ENCODE peak calls at places on chromosomes 13 and 19, in four cellular contexts. One of them, this sample, is unnamed.

GRCh38 chr13:23547000-23547590 is 23.1 kb upstream of the TNFRSF19 start:
- DNase-seq in GM12878: no peak
- DNase-seq in H1: peak; percentile 19
- DNase-seq in HepG2: no peak
- DNase-seq in this sample: no peak

GRCh38 chr13:45847554-45848224 is 3.9 kb downstream of the SIAH3 start:
- DNase-seq in HepG2: no peak
- DNase-seq in H1: no peak
- DNase-seq in GM12878: no peak
- DNase-seq in this sample: no peak

GRCh38 chr13:43675577-43675976 is 111.2 kb downstream of the ENOX1 start:
- DNase-seq in GM12878: no peak
- DNase-seq in H1: no peak
- DNase-seq in HepG2: no peak
- DNase-seq in this sample: no peak

GRCh38 chr19:46378268-46378667 is 31.4 kb downstream of the PPP5C start:
- DNase-seq in H1: no peak
- DNase-seq in HepG2: no peak
- DNase-seq in GM12878: no peak
- DNase-seq in this sample: no peak

GRCh38 chr19:51418707-51419106 is 1.3 kb upstream of the SIGLEC10 start:
- DNase-seq in GM12878: no peak
- DNase-seq in H1: no peak
- DNase-seq in HepG2: no peak
- DNase-seq in this sample: no peak

GRCh38 chr13:36673352-36673751 is 468 bp upstream of the SERTM1 start:
- DNase-seq in HepG2: no peak
- DNase-seq in H1: no peak
- DNase-seq in GM12878: no peak
- DNase-seq in this sample: no peak

GRCh38 chr13:102680842-102681725 is 13.8 kb downstream of the METTL21C start:
- DNase-seq in GM12878: no peak
- DNase-seq in HepG2: no peak
- DNase-seq in H1: no peak
- DNase-seq in this sample: no peak

GRCh38 chr19:34793562-34793961 is 20.5 kb upstream of the ZNF599 start:
- DNase-seq in HepG2: no peak
- DNase-seq in GM12878: no peak
- DNase-seq in H1: no peak
- DNase-seq in this sample: no peak

GRCh38 chr13:20197361-20197834 is 4.7 kb upstream of the GJB2 start:
- DNase-seq in GM12878: no peak
- DNase-seq in H1: no peak
- DNase-seq in HepG2: peak; percentile 41
- DNase-seq in this sample: no peak

GRCh38 chr19:4032436-4032835 is 24.9 kb downstream of the PIAS4 start:
- DNase-seq in HepG2: no peak
- DNase-seq in H1: no peak
- DNase-seq in GM12878: no peak
- DNase-seq in this sample: no peak

GRCh38 chr13:33870046-33870668 is 52.2 kb downstream of the RFC3 start:
- DNase-seq in HepG2: no peak
- DNase-seq in GM12878: no peak
- DNase-seq in H1: no peak
- DNase-seq in this sample: no peak

GRCh38 chr13:42525035-42525504 is 48.9 kb upstream of the TNFSF11 start:
- DNase-seq in GM12878: no peak
- DNase-seq in HepG2: no peak
- DNase-seq in H1: no peak
- DNase-seq in this sample: no peak

GRCh38 chr13:109644956-109645355 is 141.4 kb downstream of the IRS2 start:
- DNase-seq in HepG2: no peak
- DNase-seq in H1: no peak
- DNase-seq in GM12878: no peak
- DNase-seq in this sample: no peak
- H3K4me1 ChIP-seq in HepG2: no peaks in the 10 kb centered on the region
- H3K4me1 ChIP-seq in H1: no peaks in the 10 kb centered on the region
- H3K4me1 ChIP-seq in GM12878: no peaks in the 10 kb centered on the region
- H3K4me1 ChIP-seq in this sample: no peaks in the 10 kb centered on the region

DNA sequence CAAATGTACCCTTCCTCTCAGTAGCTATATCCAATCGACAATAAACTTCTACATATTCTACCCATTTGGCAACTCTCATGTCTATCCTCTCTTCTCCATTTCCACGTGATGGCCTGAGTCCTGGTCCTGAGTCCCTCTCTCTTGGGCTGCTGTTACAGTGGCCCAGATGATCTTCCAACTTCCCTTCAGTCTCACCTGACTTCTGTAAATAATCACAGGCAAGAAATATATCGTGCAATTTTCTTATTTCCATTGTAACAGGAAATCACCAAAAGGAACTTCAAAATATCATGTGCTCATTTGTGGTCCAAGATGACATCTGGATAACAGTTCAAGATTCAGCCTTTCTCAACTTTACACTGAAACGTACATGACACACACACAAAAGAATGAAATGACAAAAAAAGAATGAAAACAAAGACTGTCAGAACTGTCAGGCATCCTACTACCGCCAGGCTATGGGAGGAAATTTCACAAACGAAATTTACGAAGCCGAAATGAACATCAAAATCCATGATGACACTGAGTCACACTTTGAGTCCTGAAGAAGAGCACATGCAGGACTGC is 22.0 kb upstream of the RAP2A start:
- DNase-seq in GM12878: no peak
- DNase-seq in HepG2: no peak
- DNase-seq in H1: no peak
- DNase-seq in this sample: no peak
- TF ChIP-seq SUZ12 in GM12878: no peak
- TF ChIP-seq SUZ12 in HepG2: no peak
- TF ChIP-seq SUZ12 in H1: no peak
- TF ChIP-seq SUZ12 in this sample: no peak

GRCh38 chr19:2070436-2070827 is 19.4 kb upstream of the MKNK2 start:
- DNase-seq in H1: no peak
- DNase-seq in HepG2: no peak
- DNase-seq in GM12878: no peak
- DNase-seq in this sample: no peak

GRCh38 chr19:2072757-2073551 is 21.9 kb upstream of the MKNK2 start:
- DNase-seq in H1: no peak
- DNase-seq in GM12878: no peak
- DNase-seq in HepG2: no peak
- DNase-seq in this sample: no peak

GRCh38 chr19:2076481-2077082 is 19.5 kb downstream of the MOB3A start:
- DNase-seq in GM12878: no peak
- DNase-seq in HepG2: no peak
- DNase-seq in H1: no peak
- DNase-seq in this sample: no peak

GRCh38 chr19:2070986-2071673 is 20.1 kb upstream of the MKNK2 start:
- DNase-seq in GM12878: no peak
- DNase-seq in H1: no peak
- DNase-seq in HepG2: no peak
- DNase-seq in this sample: no peak
- H3K4me1 ChIP-seq in GM12878: peaks cover 22% of the 10 kb centered on the region
- H3K4me1 ChIP-seq in H1: no peaks in the 10 kb centered on the region
- H3K4me1 ChIP-seq in HepG2: peaks cover 32% of the 10 kb centered on the region
- H3K4me1 ChIP-seq in this sample: peaks cover 5% of the 10 kb centered on the region

GRCh38 chr13:114079601-114080536 is 52.6 kb downstream of the RASA3 start:
- DNase-seq in H1: no peak
- DNase-seq in HepG2: no peak
- DNase-seq in GM12878: no peak
- DNase-seq in this sample: no peak
- TF ChIP-seq SUZ12 in H1: no peak
- TF ChIP-seq SUZ12 in HepG2: no peak
- TF ChIP-seq SUZ12 in GM12878: no peak
- TF ChIP-seq SUZ12 in this sample: no peak